ENCODE peak calls at places on chromosomes 3 and 15, in five cellular contexts. N, U, M, O and L are unnamed samples.
A peak's percentile ranks its signal among the peaks of the same experiment; 100 is the strongest.

GRCh38 chr3:20846792-20847191 is 660.8 kb upstream of the SGO1 start:
- DNase-seq in N (no peak), U (no peak), M (no peak), O (no peak), L (no peak)

GRCh38 chr3:38541800-38542199 is 45.7 kb downstream of the EXOG start:
- DNase-seq in N (peak; percentile 48), U (no peak), M (no peak), O (no peak), L (no peak)

GRCh38 chr3:107982165-107982564 is 108.7 kb downstream of the CD47 start:
- DNase-seq in N (no peak), U (no peak), M (no peak), O (no peak), L (no peak)

GRCh38 chr15:45027220-45027619 is 4.2 kb downstream of the SORD start:
- DNase-seq in N (no peak), U (no peak), M (no peak), O (no peak), L (no peak)

GRCh38 chr3:49013738-49014660 is 4.4 kb downstream of the DALRD3 start:
- DNase-seq in N (peak; percentile 47), U (no peak), M (peak; percentile 28), O (no peak), L (no peak)

GRCh38 chr3:128804017-128804816 is 75.2 kb upstream of the ACAD9 start:
- DNase-seq in N (peak; percentile 59), U (no peak), M (peak; percentile 80), O (no peak), L (no peak)

GRCh38 chr3:114686624-114687023 is 392.8 kb downstream of the TIGIT start:
- DNase-seq in N (peak; percentile 46), U (no peak), M (peak; percentile 2), O (no peak), L (no peak)

GRCh38 chr3:114411292-114411691 is 117.5 kb downstream of the TIGIT start:
- DNase-seq in N (peak; percentile 59), U (no peak), M (peak; percentile 74), O (no peak), L (no peak)

GRCh38 chr3:112132975-112133448 is at the start of gene GCSAM:
- DNase-seq in N (no peak), U (peak; percentile 31), M (no peak), O (no peak), L (peak; percentile 70)

DNA sequence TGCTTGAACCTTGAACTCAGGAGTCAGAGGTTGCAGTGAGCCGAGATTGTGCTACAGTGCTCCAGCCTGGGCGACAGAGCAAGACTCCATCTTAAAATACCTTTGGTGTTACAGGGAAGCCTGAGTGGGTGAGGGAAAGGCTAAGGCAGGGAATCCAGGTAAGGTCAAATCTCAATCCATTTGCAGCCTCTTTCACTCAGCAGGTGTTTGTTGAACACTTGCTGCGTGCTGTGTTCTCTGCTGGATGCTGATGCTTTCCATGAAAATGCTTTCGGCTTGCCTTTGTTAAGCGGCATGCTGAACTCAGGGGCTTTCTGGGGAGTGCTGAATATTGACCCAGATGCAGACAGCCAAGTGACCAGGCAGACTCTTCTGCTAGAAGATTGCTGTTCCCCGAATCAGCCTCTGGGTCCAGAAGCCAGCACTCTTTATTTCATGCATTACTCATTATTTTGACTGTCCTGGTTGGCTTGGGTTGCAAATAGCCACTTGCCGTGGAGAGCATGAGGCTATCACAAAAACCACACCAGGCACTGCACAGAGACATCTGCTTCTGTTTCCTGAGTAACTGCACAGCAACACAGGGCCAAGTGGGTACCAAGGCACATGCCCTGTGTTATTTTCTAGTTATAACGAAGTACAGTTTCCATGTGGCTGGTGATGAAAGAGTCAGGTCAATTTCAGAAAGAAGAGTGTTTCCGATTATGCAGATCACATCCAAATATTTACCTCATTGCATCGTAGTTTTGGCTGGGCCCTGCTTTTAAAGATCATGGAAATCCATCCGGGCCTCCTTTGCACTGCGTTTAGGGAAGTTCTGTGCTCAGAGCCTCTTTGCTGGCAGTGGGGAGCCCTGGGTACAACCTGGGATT is 88.5 kb downstream of the THSD4 start:
- DNase-seq in N (no peak), U (no peak), M (no peak), O (no peak), L (no peak)
- TF ChIP-seq CTCF in N (no peak), U (no peak), M (no peak), O (no peak), L (no peak)

GRCh38 chr15:77023576-77024272 is 28.8 kb downstream of the PSTPIP1 start:
- DNase-seq in N (no peak), U (no peak), M (no peak), O (peak; percentile 11), L (no peak)

GRCh38 chr15:77022646-77023575 is 28.0 kb downstream of the PSTPIP1 start:
- DNase-seq in N (no peak), U (no peak), M (no peak), O (no peak), L (no peak)

GRCh38 chr15:77021088-77021481 is 26.2 kb downstream of the PSTPIP1 start:
- DNase-seq in N (no peak), U (no peak), M (no peak), O (no peak), L (no peak)

GRCh38 chr15:77020348-77021087 is 25.6 kb downstream of the PSTPIP1 start:
- DNase-seq in N (no peak), U (no peak), M (no peak), O (no peak), L (no peak)

DNA sequence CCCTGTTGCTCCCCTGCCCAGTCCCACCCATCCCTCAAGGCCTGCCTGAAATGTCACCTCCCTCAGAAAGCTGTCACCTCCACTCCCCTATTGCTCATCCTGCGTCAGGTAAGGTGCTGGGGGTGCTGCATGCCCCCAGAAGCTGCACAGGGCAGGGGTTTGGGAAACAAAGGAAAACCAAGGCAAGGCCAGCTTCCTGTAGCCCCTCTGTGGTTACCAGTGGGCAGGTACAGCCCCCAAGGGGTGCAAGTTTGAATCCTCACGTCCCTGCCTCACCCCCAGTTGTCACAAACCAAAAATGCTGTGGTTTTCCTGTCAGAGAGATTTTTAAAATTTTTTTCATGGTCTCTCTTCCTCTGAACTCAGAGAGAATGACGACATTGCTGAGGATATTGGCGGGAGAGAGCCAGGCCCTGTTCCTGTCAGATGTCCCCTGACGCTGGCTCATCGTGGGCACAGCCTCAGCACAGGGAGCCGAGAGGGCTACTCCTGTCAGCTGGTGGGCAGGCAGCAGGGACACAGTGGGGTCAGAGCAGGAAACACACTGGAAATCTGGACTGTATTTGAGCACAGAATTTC is 27.0 kb downstream of the PSTPIP1 start:
- DNase-seq in N (peak; percentile 68), U (no peak), M (no peak), O (no peak), L (no peak)
- H3K4me1 ChIP-seq in N (no peaks in the 10 kb centered on the region), U (no peaks in the 10 kb centered on the region), M (peaks cover 8% of the 10 kb centered on the region), O (no peaks in the 10 kb centered on the region), L (peaks cover 4% of the 10 kb centered on the region)

DNA sequence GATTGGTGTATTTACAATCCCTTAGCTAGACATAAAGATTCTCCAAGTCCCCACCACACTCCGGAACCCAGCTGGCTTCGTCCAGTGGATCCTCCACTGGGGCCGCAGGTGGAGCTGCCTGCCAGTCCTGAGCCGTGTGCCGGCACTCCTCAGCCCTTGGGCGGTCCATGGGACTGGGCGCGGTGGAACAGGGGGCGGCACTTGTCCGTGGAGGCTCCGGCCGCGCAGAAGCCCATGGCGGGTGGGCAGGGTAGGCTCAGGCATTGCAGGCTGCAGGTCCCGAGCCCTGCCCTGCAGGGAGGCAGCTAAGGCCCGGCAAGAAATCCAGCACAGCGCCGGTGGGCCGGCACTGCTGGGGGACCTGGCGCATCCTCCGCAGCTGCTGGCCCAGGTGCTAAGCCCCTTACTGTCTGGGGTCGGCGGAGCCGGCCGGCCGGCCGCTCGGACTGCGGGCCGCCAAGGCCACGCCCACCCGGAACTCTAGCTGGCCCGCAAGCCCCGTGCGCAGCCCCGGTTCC is 3.5 kb upstream of the RNU5B-1 start:
- DNase-seq in N (no peak), U (no peak), M (no peak), O (no peak), L (no peak)
- H3K27ac ChIP-seq in N (no peak overlapping the region), U (no peak overlapping the region), M (no peak overlapping the region), O (no peak overlapping the region), L (no peak overlapping the region)

DNA sequence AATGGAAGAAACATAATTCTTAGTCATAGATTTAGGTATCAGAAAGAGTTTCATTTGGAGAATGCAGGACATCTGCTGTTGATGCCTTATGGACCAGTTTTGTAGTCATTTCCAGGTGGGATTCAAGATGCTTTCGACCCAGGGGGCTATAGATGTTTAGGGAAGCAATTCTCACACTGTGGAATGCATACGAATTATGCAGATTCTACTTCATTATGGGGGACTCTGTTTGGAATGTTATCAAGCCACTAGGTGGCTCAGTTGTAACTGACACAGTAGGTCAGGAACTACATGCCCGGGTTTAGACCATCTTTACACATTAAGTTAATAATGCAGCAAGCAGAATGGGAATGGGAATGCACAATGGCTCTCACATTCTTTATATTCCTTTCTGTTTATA is 1359.8 kb downstream of the ZPLD1 start:
- DNase-seq in N (no peak), U (no peak), M (no peak), O (no peak), L (no peak)
- TF ChIP-seq CTCF in N (no peak), U (no peak), M (no peak), O (no peak), L (no peak)

GRCh38 chr15:77419050-77419835 is 661 bp downstream of the PEAK1 start:
- DNase-seq in N (peak; percentile 53), U (peak; percentile 35), M (no peak), O (peak; percentile 42), L (peak; percentile 70)
- H3K4me1 ChIP-seq in N (peaks cover 34% of the 10 kb centered on the region), U (peaks cover 26% of the 10 kb centered on the region), M (peaks cover 43% of the 10 kb centered on the region), O (no peaks in the 10 kb centered on the region), L (peaks cover 40% of the 10 kb centered on the region)

GRCh38 chr15:62902821-62903220 is 139.7 kb upstream of the TPM1 start:
- DNase-seq in N (no peak), U (no peak), M (no peak), O (no peak), L (no peak)

GRCh38 chr15:62899090-62899493 is 143.5 kb upstream of the TPM1 start:
- DNase-seq in N (no peak), U (no peak), M (no peak), O (peak; percentile 40), L (peak; percentile 93)

GRCh38 chr15:62900071-62900812 is 142.3 kb upstream of the TPM1 start:
- DNase-seq in N (no peak), U (no peak), M (peak; percentile 23), O (no peak), L (no peak)

GRCh38 chr15:62901916-62902554 is 140.5 kb upstream of the TPM1 start:
- DNase-seq in N (no peak), U (no peak), M (no peak), O (no peak), L (no peak)

GRCh38 chr15:62901087-62901486 is 141.5 kb upstream of the TPM1 start:
- DNase-seq in N (no peak), U (no peak), M (no peak), O (no peak), L (peak; percentile 77)
- H3K27ac ChIP-seq in N (peak overlapping the region; percentile 64), U (peak overlapping the region; percentile 89), M (no peak overlapping the region), O (no peak overlapping the region), L (peak overlapping the region; percentile 96)

DNA sequence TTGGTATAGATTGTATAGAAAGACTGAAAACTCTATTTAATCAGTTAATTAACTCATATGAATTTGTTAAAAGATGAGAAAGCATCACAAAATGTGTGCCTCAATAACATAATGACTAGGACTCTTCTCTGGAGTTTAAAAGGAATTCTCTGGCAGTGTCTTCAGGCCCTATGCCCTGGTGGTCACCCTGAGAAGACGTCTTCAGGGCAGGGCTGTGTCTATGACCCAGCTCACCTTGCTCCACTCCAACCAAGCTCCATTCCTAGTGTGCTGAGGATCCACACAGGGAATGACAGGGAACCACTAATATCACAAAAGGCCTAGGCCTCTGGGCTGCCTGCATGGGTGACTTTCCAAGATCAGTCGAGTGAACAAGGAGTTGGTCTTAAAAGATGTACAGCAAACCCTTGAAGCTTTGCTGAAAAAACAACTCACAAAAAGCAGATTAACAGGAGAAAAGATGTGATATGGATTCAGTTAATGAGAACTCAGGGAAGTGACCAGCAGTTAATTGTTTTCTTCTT is 156.6 kb downstream of the SNRK start:
- DNase-seq in N (no peak), U (no peak), M (no peak), O (no peak), L (no peak)
- TF ChIP-seq CTCF in N (no peak), U (no peak), M (no peak), O (no peak), L (no peak)